ENCODE peak calls at places on chromosomes 4 and X, in seven cellular contexts. N, H, A, G, D, V and Y are unnamed samples.

GRCh38 chr4:176805155-176805554 is 12.4 kb upstream of the VEGFC start:
- DNase-seq in N (no peak), G (no peak), H (no peak), V (no peak), A (no peak), D (no peak), Y (no peak)

GRCh38 chrX:85017721-85018120 is 14.0 kb downstream of the APOOL start:
- DNase-seq in H (no peak), G (no peak), V (no peak), N (no peak), D (no peak), A (no peak), Y (no peak)

GRCh38 chr4:108492816-108493595 is 127.4 kb upstream of the RPL34 start:
- DNase-seq in V (peak; percentile 39), G (no peak), D (no peak), H (no peak), A (no peak), N (no peak), Y (no peak)

GRCh38 chr4:13461511-13461910 is 22.6 kb downstream of the RAB28 start:
- DNase-seq in D (no peak), H (no peak), V (no peak), A (no peak), G (no peak), N (no peak), Y (no peak)

GRCh38 chr4:158176108-158176507 is 3.3 kb upstream of the GASK1B start:
- DNase-seq in H (no peak), V (no peak), G (no peak), A (no peak), N (peak; percentile 81), D (no peak), Y (peak; percentile 37)

GRCh38 chr4:113462286-113462685 is 299.3 kb downstream of the CAMK2D start:
- DNase-seq in H (no peak), A (no peak), G (no peak), D (no peak), V (no peak), N (no peak), Y (no peak)

GRCh38 chrX:72021975-72022374 is 109.7 kb downstream of the RTL5 start:
- DNase-seq in A (no peak), N (no peak), V (peak; percentile 5), H (peak; percentile 3), G (no peak), D (no peak), Y (no peak)

GRCh38 chrX:12891167-12891566 is 15.3 kb upstream of the TLR8 start:
- DNase-seq in D (no peak), H (no peak), N (no peak), G (no peak), A (no peak), V (no peak), Y (no peak)

GRCh38 chr4:159160242-159160641 is 57.4 kb downstream of the RAPGEF2 start:
- DNase-seq in G (no peak), H (no peak), A (peak; percentile 3), D (no peak), N (no peak), V (no peak), Y (no peak)

GRCh38 chrX:103248553-103248952 is 6.4 kb downstream of the TCEAL8 start:
- DNase-seq in A (peak; percentile 11), V (peak; percentile 22), D (no peak), N (no peak), G (peak; percentile 13), H (no peak), Y (no peak)

GRCh38 chr4:37393889-37394288 is 149.3 kb downstream of the NWD2 start:
- DNase-seq in G (no peak), H (no peak), N (no peak), V (no peak), D (no peak), A (no peak), Y (no peak)

GRCh38 chr4:148258526-148258925 is 183.7 kb downstream of the NR3C2 start:
- DNase-seq in H (no peak), N (no peak), V (no peak), D (no peak), G (no peak), A (no peak), Y (no peak)

GRCh38 chr4:5635826-5636196 is 72.5 kb downstream of the EVC2 start:
- DNase-seq in H (no peak), A (no peak), N (no peak), V (no peak), D (no peak), G (no peak), Y (no peak)

GRCh38 chr4:15007201-15007600 is 4.9 kb downstream of the CPEB2 start:
- DNase-seq in N (no peak), V (no peak), G (no peak), D (no peak), A (no peak), H (no peak), Y (no peak)

GRCh38 chr4:137226900-137227299 is 305.4 kb downstream of the PCDH18 start:
- DNase-seq in D (no peak), N (no peak), V (no peak), G (no peak), H (no peak), A (no peak), Y (no peak)

GRCh38 chrX:9373789-9374188 is 91.1 kb upstream of the TBL1X start:
- DNase-seq in A (no peak), V (no peak), H (no peak), N (no peak), D (no peak), G (no peak), Y (no peak)

GRCh38 chr4:16641971-16642370 is 256.5 kb downstream of the LDB2 start:
- DNase-seq in D (no peak), N (no peak), V (no peak), H (no peak), G (no peak), A (no peak), Y (no peak)

GRCh38 chr4:67106846-67107467 is 438.3 kb downstream of the CENPC start:
- DNase-seq in G (no peak), H (no peak), D (no peak), N (no peak), A (no peak), V (no peak), Y (no peak)

GRCh38 chr4:82578935-82579334 is 17.1 kb upstream of the TMEM150C start:
- DNase-seq in V (no peak), H (no peak), G (no peak), A (no peak), N (no peak), D (no peak), Y (no peak)

DNA sequence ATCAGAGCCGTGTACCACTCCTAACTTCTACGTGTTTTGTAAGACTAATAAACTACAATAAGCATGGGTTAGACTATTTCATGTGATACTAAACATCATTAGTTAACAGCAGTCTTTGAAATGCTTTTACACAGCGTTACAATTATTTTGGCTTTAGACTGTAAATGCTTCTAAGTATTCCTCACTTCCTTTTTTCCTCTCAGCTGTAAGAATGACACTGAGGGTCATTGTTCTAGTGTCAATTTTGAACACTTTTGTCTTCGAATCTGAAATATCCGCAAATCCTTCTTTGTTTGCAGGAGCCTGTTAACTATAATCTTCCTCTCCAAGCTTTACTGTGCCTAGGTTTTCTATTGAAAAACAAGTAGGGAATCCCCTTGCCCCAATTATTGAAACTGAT is 1.5 kb downstream of the ABCE1 start:
- DNase-seq in G (no peak), H (no peak), A (no peak), D (no peak), N (no peak), V (peak; percentile 42), Y (no peak)
- H3K27ac ChIP-seq in G (no peak overlapping the region), H (no peak overlapping the region), A (no peak overlapping the region), D (no peak overlapping the region), N (no peak overlapping the region), V (no peak overlapping the region), Y (no peak overlapping the region)

DNA sequence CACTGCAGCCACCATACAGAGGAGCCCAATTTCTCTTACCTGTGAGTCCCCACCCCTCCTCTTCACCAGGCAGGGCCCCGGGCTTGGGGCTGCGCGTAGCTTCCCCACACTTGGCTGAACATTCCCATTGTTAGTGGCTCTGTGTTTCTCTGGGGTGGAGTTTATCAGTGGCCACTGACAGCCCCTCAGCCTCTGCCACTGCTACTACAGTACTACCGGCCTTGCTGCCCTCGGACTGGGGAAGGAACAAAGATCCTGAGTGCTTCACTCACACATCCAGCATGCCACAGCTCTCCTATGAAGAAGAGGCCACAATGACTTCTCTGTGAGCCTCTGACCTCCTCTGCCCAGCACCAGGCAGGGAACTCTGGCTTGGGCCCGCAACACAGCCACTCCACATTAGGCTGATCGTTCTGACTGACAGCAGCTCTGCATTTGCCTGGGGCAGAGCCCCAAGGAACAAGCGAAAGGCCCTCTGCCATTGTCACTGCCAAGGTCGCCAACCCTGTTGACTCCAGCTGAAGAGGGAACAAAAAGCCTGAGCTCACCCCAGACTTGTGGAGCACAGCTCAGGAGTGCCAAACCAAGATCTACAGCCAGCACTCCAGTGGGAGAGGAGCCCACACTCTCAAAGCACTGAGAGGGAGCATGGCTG is 24.0 kb downstream of the ABCB7 start:
- DNase-seq in N (no peak), G (no peak), V (no peak), D (no peak), H (no peak), A (no peak), Y (no peak)
- H3K27ac ChIP-seq in N (no peak overlapping the region), G (no peak overlapping the region), V (no peak overlapping the region), D (no peak overlapping the region), H (no peak overlapping the region), A (no peak overlapping the region), Y (no peak overlapping the region)

DNA sequence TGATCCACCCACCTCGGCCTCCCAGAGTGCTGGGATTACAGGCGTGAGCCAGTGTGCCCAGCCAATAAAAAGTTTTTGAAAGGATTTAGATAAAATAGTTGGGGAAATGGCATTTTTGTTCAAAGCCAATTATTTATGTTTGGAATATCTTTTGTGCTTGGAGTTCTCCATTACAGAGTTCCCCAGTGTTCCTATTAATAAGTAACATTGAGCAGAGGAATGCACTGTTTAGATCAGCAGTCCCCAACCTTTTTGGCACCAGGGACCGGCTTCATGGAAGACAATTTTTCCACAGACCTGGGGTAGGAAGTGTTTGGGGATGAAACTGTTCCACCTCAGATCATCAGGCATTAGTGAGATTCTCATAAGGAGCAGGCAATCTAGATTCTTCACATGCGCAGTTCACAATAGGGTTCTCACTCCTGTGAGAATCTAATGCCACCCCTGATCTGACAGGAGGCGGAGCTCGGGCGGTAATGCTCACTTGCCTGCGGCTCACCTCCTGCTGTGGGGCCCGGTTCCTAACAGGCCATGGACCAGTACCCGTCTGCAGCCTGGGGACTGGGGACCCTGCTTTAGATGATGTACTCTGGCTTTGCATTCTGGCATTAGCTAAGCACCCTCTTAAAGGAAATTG is 8.3 kb downstream of the PKD2 start:
- DNase-seq in A (no peak), V (no peak), H (no peak), D (no peak), G (no peak), N (no peak), Y (no peak)
- H3K27ac ChIP-seq in A (peak overlapping the region; percentile 79), V (no peak overlapping the region), H (no peak overlapping the region), D (no peak overlapping the region), G (no peak overlapping the region), N (peak overlapping the region; percentile 98), Y (peak overlapping the region; percentile 98)

DNA sequence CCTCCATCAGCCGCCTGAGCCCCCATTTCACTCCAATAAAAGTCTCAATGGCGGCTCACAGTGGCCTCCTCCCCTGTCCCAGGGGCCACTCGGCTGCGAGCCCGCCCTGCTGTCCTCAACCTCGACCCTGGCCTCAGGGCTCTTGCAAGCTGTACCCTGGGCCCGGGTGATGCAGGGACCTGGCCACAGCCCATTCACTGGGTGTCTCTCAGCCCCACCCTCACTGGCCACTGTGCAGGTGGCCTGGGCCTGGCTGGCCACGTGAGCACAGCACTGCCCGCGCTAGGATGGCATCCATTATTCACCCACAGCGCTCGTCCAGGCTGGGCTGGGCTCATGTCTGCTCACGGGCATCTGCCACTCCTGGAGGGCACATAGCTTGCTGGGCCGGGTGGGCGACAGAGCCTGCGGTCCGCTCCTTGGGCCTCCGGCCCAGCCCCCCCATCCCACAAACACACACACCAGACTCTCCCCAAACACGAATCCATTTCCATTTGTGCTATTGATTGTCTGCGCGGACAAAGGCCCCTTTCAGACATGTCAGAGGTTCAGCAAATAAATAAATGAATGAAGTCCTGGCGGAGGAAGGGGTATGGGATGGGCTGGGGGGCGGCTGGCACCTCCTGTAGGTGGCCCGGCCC is 16.5 kb upstream of the FGFR3 start:
- DNase-seq in G (no peak), D (no peak), H (no peak), A (no peak), N (no peak), V (no peak), Y (no peak)
- H3K27ac ChIP-seq in G (no peak overlapping the region), D (no peak overlapping the region), H (no peak overlapping the region), A (peak overlapping the region; percentile 83), N (no peak overlapping the region), V (no peak overlapping the region), Y (no peak overlapping the region)